ENCODE peak calls at places on chromosomes 1 and 21, in five cellular contexts. X is activated T-cell treated with anti-CD3 and anti-CD28 coated beads, Interleukin-2, amount 50 U/mL, for 4 hours; M is DMS79; O is KG1; B is ELR. H is an unnamed sample.

GRCh38 chr1:3460653-3461237 is 6.3 kb downstream of the ARHGEF16 start:
- DNase-seq in O (no peak), X (no peak), B (peak), M (no peak), H (no peak)

GRCh38 chr1:90711696-90712095 is 5.4 kb downstream of the BARHL2 start:
- DNase-seq in B (no peak), O (no peak), X (no peak), M (no peak), H (no peak)

GRCh38 chr21:16624468-16625102 is 888.3 kb upstream of the CXADR start:
- DNase-seq in O (no peak), M (peak), X (no peak), B (no peak), H (no peak)

GRCh38 chr1:114350731-114351445 is 160.1 kb downstream of the TRIM33 start:
- DNase-seq in O (no peak), B (no peak), M (no peak), X (no peak), H (no peak)

GRCh38 chr1:219544163-219544846 is 68.6 kb downstream of the ZC3H11B start:
- DNase-seq in M (no peak), B (no peak), X (no peak), O (no peak), H (no peak)

GRCh38 chr1:232164078-232164963 is 465.6 kb downstream of the SIPA1L2 start:
- DNase-seq in M (no peak), B (no peak), X (no peak), O (no peak), H (no peak)

GRCh38 chr1:227883073-227883520 is 64.6 kb downstream of the WNT9A start:
- DNase-seq in X (no peak), B (no peak), M (no peak), O (no peak), H (no peak)

GRCh38 chr1:184020855-184021254 is 16.7 kb downstream of the COLGALT2 start:
- DNase-seq in B (no peak), X (no peak), M (no peak), O (no peak), H (no peak)

GRCh38 chr1:228917342-228917741 is 182.1 kb downstream of the RHOU start:
- DNase-seq in M (no peak), X (no peak), B (no peak), O (no peak), H (no peak)

GRCh38 chr1:242522304-242522945 is 2.1 kb downstream of the PLD5 start:
- DNase-seq in O (no peak), B (no peak), X (no peak), M (no peak), H (no peak)

GRCh38 chr1:198519639-198520501 is 20.6 kb downstream of the ATP6V1G3 start:
- DNase-seq in O (no peak), X (no peak), B (no peak), M (no peak), H (no peak)

GRCh38 chr1:212305342-212305741 is 20.1 kb downstream of the PPP2R5A start:
- DNase-seq in X (no peak), B (no peak), M (no peak), O (no peak), H (no peak)

GRCh38 chr1:12508849-12509248 is 109.2 kb downstream of the DHRS3 start:
- DNase-seq in B (no peak), M (no peak), X (no peak), O (no peak), H (no peak)

GRCh38 chr1:210239295-210240155 is 6.9 kb downstream of the SERTAD4 start:
- DNase-seq in X (no peak), M (no peak), B (peak), O (no peak), H (no peak)

GRCh38 chr1:168509875-168510594 is 33.8 kb downstream of the XCL2 start:
- DNase-seq in X (no peak), O (no peak), B (no peak), M (no peak), H (no peak)

GRCh38 chr1:25063591-25064416 is 133.7 kb upstream of the RUNX3 start:
- DNase-seq in X (no peak), O (no peak), B (peak), M (no peak), H (no peak)

GRCh38 chr1:2523191-2523890 is 3.1 kb downstream of the PANK4 start:
- DNase-seq in X (no peak), M (no peak), B (no peak), O (no peak), H (no peak)

GRCh38 chr21:35072557-35072956 is 23.5 kb upstream of the RUNX1 start:
- DNase-seq in B (no peak), X (no peak), O (no peak), M (no peak), H (no peak)

GRCh38 chr1:65108025-65108692 is 39.8 kb upstream of the AK4 start:
- DNase-seq in O (no peak), X (no peak), M (no peak), B (no peak), H (no peak)

GRCh38 chr1:42379794-42380616 is 587 bp upstream of the RIMKLA start:
- DNase-seq in X (no peak), M (no peak), B (peak), O (no peak), H (no peak)

GRCh38 chr1:179476484-179476883 is 99.3 kb downstream of the NPHS2 start:
- DNase-seq in X (no peak), B (peak), M (no peak), O (no peak), H (no peak)

GRCh38 chr1:53549287-53549686 is 90.1 kb downstream of the DMRTB1 start:
- DNase-seq in B (no peak), O (no peak), X (no peak), M (peak), H (no peak)

GRCh38 chr1:228063251-228064191 is 19.0 kb upstream of the ARF1 start:
- DNase-seq in O (no peak), M (no peak), B (no peak), X (no peak), H (no peak)

GRCh38 chr1:246786606-246787238 is 62.5 kb downstream of the SCCPDH start:
- DNase-seq in X (no peak), B (no peak), O (no peak), M (peak), H (no peak)

GRCh38 chr21:42118901-42119300 is 47.8 kb downstream of the UMODL1 start:
- DNase-seq in X (no peak), M (no peak), B (peak), O (peak), H (peak)

GRCh38 chr1:65850281-65850680 is 57.6 kb downstream of the PDE4B start:
- DNase-seq in M (no peak), X (no peak), O (no peak), B (no peak), H (no peak)

GRCh38 chr1:54835131-54835898 is 34.2 kb upstream of the TTC22 start:
- DNase-seq in B (no peak), M (no peak), X (no peak), O (no peak), H (no peak)

GRCh38 chr21:45262616-45263015 is 25.1 kb downstream of the POFUT2 start:
- DNase-seq in O (no peak), B (no peak), M (no peak), X (no peak), H (no peak)